ENCODE peak calls at places on chromosomes 4 and X, in seven cellular contexts. O is A549, N is spleen, V is aorta, P is breast epithelium, W is lower lobe of right lung, Q is left lung. F is an unnamed sample. For H3K9me3 and H3K4me1, the result is how much of the 10 kb centered on the place peaks cover.

GRCh38 chr4:1375051-1375721 is 28.2 kb downstream of the UVSSA start:
- DNase-seq in O (no peak), N (peak), V (peak), P (peak), W (peak), Q (no peak), F (no peak)

GRCh38 chrX:431032-431431 is 44.3 kb upstream of the PPP2R3B start:
- DNase-seq in O (no peak), N (no peak), V (no peak), P (no peak), W (peak), Q (no peak), F (no peak)

GRCh38 chr4:171719691-171720090 is 93.5 kb upstream of the GALNTL6 start:
- DNase-seq in O (no peak), N (no peak), V (no peak), P (no peak), W (no peak), Q (no peak), F (no peak)

GRCh38 chrX:150879855-150880807 is 18.3 kb downstream of the CD99L2 start:
- DNase-seq in O (no peak), N (no peak), V (no peak), P (no peak), W (no peak), Q (no peak), F (peak)

GRCh38 chr4:31662951-31663350 is 942.8 kb downstream of the PCDH7 start:
- DNase-seq in O (no peak), N (no peak), V (no peak), P (no peak), W (no peak), Q (no peak), F (no peak)

GRCh38 chrX:130216312-130216711 is 44.5 kb downstream of the RAB33A start:
- DNase-seq in O (no peak), N (no peak), V (no peak), P (no peak), W (no peak), Q (no peak), F (no peak)

GRCh38 chrX:13463608-13464007 is 105.8 kb upstream of the EGFL6 start:
- DNase-seq in O (peak), N (no peak), V (peak), P (no peak), W (no peak), Q (no peak), F (no peak)

GRCh38 chr4:2305766-2306501 is 44.0 kb upstream of the MXD4 start:
- DNase-seq in O (no peak), N (peak), V (no peak), P (no peak), W (no peak), Q (no peak), F (no peak)

GRCh38 chrX:39808471-39808917 is 289.3 kb downstream of the BCOR start:
- DNase-seq in O (no peak), N (no peak), V (peak), P (no peak), W (no peak), Q (no peak), F (no peak)

GRCh38 chrX:2317527-2318055 is 183.2 kb downstream of the DHRSX start:
- DNase-seq in O (no peak), N (no peak), V (no peak), P (no peak), W (no peak), Q (no peak), F (no peak)

GRCh38 chr4:145912391-145912790 is 26.2 kb downstream of the ZNF827 start:
- DNase-seq in O (no peak), N (no peak), V (no peak), P (no peak), W (no peak), Q (no peak), F (no peak)

GRCh38 chr4:71713611-71714203 is 70.2 kb downstream of the GC start:
- DNase-seq in O (peak), N (no peak), V (no peak), P (no peak), W (no peak), Q (no peak), F (peak)

GRCh38 chrX:10166731-10167149 is 10.0 kb downstream of the CLCN4 start:
- DNase-seq in O (no peak), N (no peak), V (no peak), P (no peak), W (peak), Q (peak), F (no peak)

GRCh38 chrX:129523076-129524055 is at the start of gene SMARCA1:
- DNase-seq in O (peak), N (peak), V (peak), P (peak), W (peak), Q (peak), F (peak)

GRCh38 chr4:53558061-53558801 is 33.1 kb downstream of the LNX1 start:
- DNase-seq in O (no peak), N (no peak), V (peak), P (no peak), W (no peak), Q (no peak), F (peak)

GRCh38 chr4:141580523-141580922 is 55.9 kb upstream of the IL15 start:
- DNase-seq in O (no peak), N (no peak), V (no peak), P (no peak), W (no peak), Q (no peak), F (no peak)

GRCh38 chr4:61740950-61741638 is 541.0 kb downstream of the ADGRL3 start:
- DNase-seq in O (no peak), N (no peak), V (no peak), P (no peak), W (no peak), Q (no peak), F (peak)

GRCh38 chrX:125108926-125109325 is 210.7 kb upstream of the TEX13C start:
- DNase-seq in O (no peak), N (no peak), V (no peak), P (no peak), W (no peak), Q (no peak), F (no peak)

GRCh38 chrX:9604111-9604907 is 139.5 kb downstream of the TBL1X start:
- DNase-seq in O (no peak), N (no peak), V (peak), P (no peak), W (no peak), Q (no peak), F (no peak)

GRCh38 chrX:51336584-51336983 is 4.0 kb downstream of the NUDT10 start:
- DNase-seq in O (peak), N (no peak), V (no peak), P (no peak), W (no peak), Q (no peak), F (peak)

GRCh38 chr4:108834167-108834566 is 71.3 kb upstream of the ETNPPL start:
- DNase-seq in O (no peak), N (no peak), V (no peak), P (no peak), W (no peak), Q (no peak), F (no peak)

GRCh38 chr4:150315691-150316090 is 237.4 kb downstream of the DCLK2 start:
- DNase-seq in O (no peak), N (no peak), V (no peak), P (no peak), W (no peak), Q (no peak), F (no peak)

GRCh38 chr4:133856736-133857355 is 344.7 kb downstream of the PABPC4L start:
- DNase-seq in O (no peak), N (no peak), V (no peak), P (no peak), W (no peak), Q (no peak), F (no peak)

GRCh38 chr4:184437988-184438774 is 36.2 kb downstream of the IRF2 start:
- DNase-seq in O (no peak), N (no peak), V (no peak), P (no peak), W (no peak), Q (no peak), F (no peak)

GRCh38 chr4:131192318-131192717 is 1956.8 kb upstream of the PCDH10 start:
- DNase-seq in O (no peak), N (no peak), V (no peak), P (no peak), W (no peak), Q (no peak), F (no peak)

GRCh38 chr4:20408596-20408995 is 156.9 kb downstream of the SLIT2 start:
- DNase-seq in O (no peak), N (no peak), V (no peak), P (no peak), W (no peak), Q (no peak), F (no peak)

GRCh38 chr4:54440394-54441223 is 211.5 kb downstream of the PDGFRA start:
- DNase-seq in O (peak), N (no peak), V (no peak), P (no peak), W (no peak), Q (no peak), F (peak)

GRCh38 chr4:182189107-182189878 is 53.9 kb upstream of the TENM3 start:
- DNase-seq in O (peak), N (no peak), V (no peak), P (no peak), W (no peak), Q (no peak), F (no peak)

GRCh38 chrX:74781507-74782034 is 143.7 kb downstream of the NEXMIF start:
- DNase-seq in O (no peak), N (no peak), V (no peak), P (no peak), W (no peak), Q (no peak), F (no peak)

GRCh38 chr4:87838207-87838606 is 5.4 kb downstream of the MEPE start:
- DNase-seq in O (peak), N (no peak), V (no peak), P (no peak), W (no peak), Q (no peak), F (peak)

DNA sequence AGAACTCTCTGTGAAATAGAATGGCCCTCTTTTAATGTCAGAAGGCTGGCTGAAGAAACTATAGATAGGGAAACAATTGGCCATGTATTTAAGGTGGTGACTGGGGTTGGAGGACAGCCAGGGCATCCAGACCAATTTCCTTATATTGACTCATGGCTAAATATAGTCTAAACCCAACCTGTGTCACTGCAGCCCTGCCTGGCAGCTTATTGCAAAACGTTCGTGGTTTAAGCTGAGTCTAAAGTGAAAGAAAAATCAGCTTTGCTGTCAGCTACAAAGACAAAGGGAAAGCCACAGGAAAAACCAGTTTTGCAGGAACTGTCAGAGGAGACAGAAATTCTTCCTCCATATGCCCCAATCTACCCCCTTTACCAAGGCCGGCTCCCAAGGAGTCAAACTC is 902.8 kb upstream of the NDST4 start:
- DNase-seq in O (no peak), N (no peak), V (no peak), P (peak), W (peak), Q (no peak), F (no peak)
- H3K9me3 ChIP-seq in O (under half), N (under half), V (under half), P (half or more), W (half or more), Q (half or more), F (under half)

DNA sequence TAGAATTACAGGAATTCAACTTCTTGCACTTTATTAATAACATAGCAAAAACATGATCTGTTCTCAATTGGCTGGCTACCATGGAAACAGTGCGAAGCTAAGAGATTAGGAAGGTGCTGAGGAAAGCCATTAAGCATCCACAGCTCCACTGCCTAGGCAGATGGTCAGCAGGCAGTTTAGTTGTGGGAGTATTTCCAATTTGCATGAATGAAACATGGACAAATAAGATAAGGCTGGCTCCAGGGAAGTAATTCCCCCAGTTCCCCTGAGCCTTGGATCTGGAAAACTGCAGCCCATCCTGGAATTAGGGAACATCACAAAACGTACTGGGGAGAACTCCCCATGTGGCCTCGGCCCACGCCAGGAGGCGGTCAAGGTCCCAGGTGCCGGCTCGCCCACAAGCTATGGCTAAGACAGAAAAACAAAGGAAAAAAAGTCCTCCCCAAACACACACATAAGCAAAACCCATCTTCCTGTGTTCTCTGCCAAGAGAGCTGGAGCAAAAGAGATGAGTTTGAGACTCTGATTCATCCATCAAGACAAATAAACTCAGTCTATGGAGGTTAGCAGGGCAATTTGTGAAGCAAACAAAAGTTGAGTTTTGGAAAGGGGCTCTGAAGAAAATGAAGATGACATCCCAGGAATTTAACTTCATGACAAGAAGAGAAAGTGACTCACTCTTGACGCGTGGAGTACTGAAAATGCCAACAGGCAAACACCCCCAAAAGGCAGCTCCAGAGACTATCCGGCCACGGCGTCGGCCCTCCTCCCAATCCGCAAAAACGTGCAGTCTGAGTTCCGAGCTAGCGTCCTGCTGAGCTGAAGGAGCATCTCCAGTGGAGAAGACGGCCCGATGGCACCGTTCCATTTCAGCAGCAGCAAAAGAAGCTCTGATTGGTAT is 45.1 kb downstream of the IGFBP7 start:
- DNase-seq in O (peak), N (no peak), V (peak), P (no peak), W (no peak), Q (peak), F (no peak)
- H3K4me1 ChIP-seq in O (half or more), N (under half), V (under half), P (under half), W (under half), Q (under half), F (under half)

GRCh38 chrX:154372612-154373022 is 1.8 kb downstream of the FLNA start:
- DNase-seq in O (peak), N (no peak), V (no peak), P (no peak), W (no peak), Q (no peak), F (no peak)
- H3K4me3 ChIP-seq in O (no peak), N (no peak), V (peak), P (peak), W (peak), Q (no peak), F (no peak)

DNA sequence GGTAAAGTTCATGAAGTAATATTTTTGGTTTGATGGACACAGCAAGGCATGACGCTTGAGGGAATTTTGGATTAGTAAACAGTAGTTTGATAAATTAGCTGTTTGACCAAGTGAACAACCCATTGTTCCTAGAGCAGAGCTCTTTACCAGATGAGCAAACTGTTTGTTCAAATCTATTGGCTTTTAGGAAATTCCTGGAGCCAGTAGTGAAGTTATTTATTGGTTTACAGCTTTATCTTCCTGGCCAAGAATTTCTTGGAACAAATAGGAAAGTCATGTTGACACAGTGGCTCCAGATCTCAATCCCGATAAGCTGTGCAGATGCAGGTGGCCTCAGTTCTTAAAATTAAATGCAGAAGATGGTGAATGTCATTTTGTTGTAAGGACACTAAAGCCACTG is 554.2 kb downstream of the STIM2 start:
- DNase-seq in O (no peak), N (no peak), V (no peak), P (no peak), W (no peak), Q (no peak), F (no peak)
- H3K9me3 ChIP-seq in O (under half), N (under half), V (under half), P (under half), W (under half), Q (under half), F (under half)

GRCh38 chrX:46959985-46960700 is 47.9 kb downstream of the JADE3 start:
- DNase-seq in O (no peak), N (no peak), V (no peak), P (no peak), W (no peak), Q (no peak), F (no peak)
- H3K4me1 ChIP-seq in O (under half), N (under half), V (under half), P (under half), W (under half), Q (under half), F (under half)